ENCODE peak calls at places on chromosomes 7 and 10, in eight cellular contexts. D is tibial artery, C is IMR-90, T is GM12865, P is sigmoid colon, L is lower lobe of right lung, Z is A549, J is H9. G is an unnamed sample.

GRCh38 chr10:22682237-22683192 is 31.9 kb downstream of the PIP4K2A start:
- DNase-seq in D (no peak), C (peak), T (peak), P (no peak), L (peak), Z (peak), J (no peak), G (peak)

GRCh38 chr7:133910761-133911160 is 216.4 kb upstream of the LRGUK start:
- DNase-seq in D (no peak), C (no peak), T (no peak), P (no peak), L (no peak), Z (no peak), J (no peak), G (no peak)

GRCh38 chr7:103343758-103344452 is 662 bp downstream of the DNAJC2 start:
- DNase-seq in D (no peak), C (peak), T (peak), P (peak), L (peak), Z (peak), J (no peak), G (peak)

GRCh38 chr10:125273023-125273422 is 112.7 kb upstream of the CTBP2 start:
- DNase-seq in D (no peak), C (no peak), T (no peak), P (no peak), L (no peak), Z (no peak), J (no peak), G (no peak)

GRCh38 chr7:150800576-150801241 is at the start of gene TMEM176A:
- DNase-seq in D (no peak), C (no peak), T (no peak), P (no peak), L (no peak), Z (no peak), J (no peak), G (peak)

GRCh38 chr10:23406409-23406808 is 32.5 kb upstream of the OTUD1 start:
- DNase-seq in D (no peak), C (no peak), T (no peak), P (no peak), L (no peak), Z (no peak), J (no peak), G (no peak)

GRCh38 chr10:132980426-132981172 is 38.2 kb upstream of the CFAP46 start:
- DNase-seq in D (no peak), C (no peak), T (no peak), P (no peak), L (peak), Z (no peak), J (no peak), G (no peak)

GRCh38 chr7:106062521-106062931 is 49.6 kb downstream of the SYPL1 start:
- DNase-seq in D (no peak), C (no peak), T (peak), P (no peak), L (no peak), Z (no peak), J (no peak), G (no peak)

GRCh38 chr7:128166603-128167315 is 74.3 kb upstream of the LEP start:
- DNase-seq in D (no peak), C (no peak), T (no peak), P (no peak), L (no peak), Z (no peak), J (peak), G (no peak)

GRCh38 chr10:22712959-22713852 is 1.2 kb downstream of the PIP4K2A start:
- DNase-seq in D (no peak), C (peak), T (peak), P (no peak), L (peak), Z (no peak), J (peak), G (peak)

GRCh38 chr7:155907450-155908177 is 95.4 kb upstream of the SHH start:
- DNase-seq in D (no peak), C (no peak), T (no peak), P (no peak), L (no peak), Z (no peak), J (no peak), G (no peak)

GRCh38 chr7:28203498-28204240 is 23.1 kb upstream of the JAZF1 start:
- DNase-seq in D (no peak), C (no peak), T (no peak), P (no peak), L (no peak), Z (no peak), J (no peak), G (no peak)

GRCh38 chr10:8444630-8445029 is 390.1 kb downstream of the GATA3 start:
- DNase-seq in D (no peak), C (no peak), T (no peak), P (no peak), L (no peak), Z (no peak), J (peak), G (peak)

GRCh38 chr10:21329995-21330627 is 195.4 kb downstream of the SKIDA1 start:
- DNase-seq in D (no peak), C (peak), T (no peak), P (no peak), L (no peak), Z (peak), J (no peak), G (no peak)

GRCh38 chr7:69932034-69932628 is 333.9 kb downstream of the AUTS2 start:
- DNase-seq in D (no peak), C (peak), T (peak), P (no peak), L (no peak), Z (peak), J (no peak), G (no peak)

GRCh38 chr7:151925446-151926335 is 30.6 kb upstream of the GALNTL5 start:
- DNase-seq in D (peak), C (no peak), T (peak), P (peak), L (peak), Z (no peak), J (no peak), G (peak)

GRCh38 chr10:15369642-15370211 is 1.4 kb downstream of the FAM171A1 start:
- DNase-seq in D (no peak), C (no peak), T (no peak), P (no peak), L (no peak), Z (no peak), J (peak), G (no peak)

GRCh38 chr10:15370212-15370740 is 813 bp downstream of the FAM171A1 start:
- DNase-seq in D (no peak), C (peak), T (peak), P (peak), L (no peak), Z (no peak), J (no peak), G (peak)

GRCh38 chr10:15373199-15373598 is 2.1 kb upstream of the FAM171A1 start:
- DNase-seq in D (no peak), C (no peak), T (no peak), P (no peak), L (no peak), Z (no peak), J (no peak), G (no peak)

GRCh38 chr10:15368456-15368855 is 2.6 kb downstream of the FAM171A1 start:
- DNase-seq in D (no peak), C (no peak), T (no peak), P (no peak), L (no peak), Z (no peak), J (no peak), G (no peak)

DNA sequence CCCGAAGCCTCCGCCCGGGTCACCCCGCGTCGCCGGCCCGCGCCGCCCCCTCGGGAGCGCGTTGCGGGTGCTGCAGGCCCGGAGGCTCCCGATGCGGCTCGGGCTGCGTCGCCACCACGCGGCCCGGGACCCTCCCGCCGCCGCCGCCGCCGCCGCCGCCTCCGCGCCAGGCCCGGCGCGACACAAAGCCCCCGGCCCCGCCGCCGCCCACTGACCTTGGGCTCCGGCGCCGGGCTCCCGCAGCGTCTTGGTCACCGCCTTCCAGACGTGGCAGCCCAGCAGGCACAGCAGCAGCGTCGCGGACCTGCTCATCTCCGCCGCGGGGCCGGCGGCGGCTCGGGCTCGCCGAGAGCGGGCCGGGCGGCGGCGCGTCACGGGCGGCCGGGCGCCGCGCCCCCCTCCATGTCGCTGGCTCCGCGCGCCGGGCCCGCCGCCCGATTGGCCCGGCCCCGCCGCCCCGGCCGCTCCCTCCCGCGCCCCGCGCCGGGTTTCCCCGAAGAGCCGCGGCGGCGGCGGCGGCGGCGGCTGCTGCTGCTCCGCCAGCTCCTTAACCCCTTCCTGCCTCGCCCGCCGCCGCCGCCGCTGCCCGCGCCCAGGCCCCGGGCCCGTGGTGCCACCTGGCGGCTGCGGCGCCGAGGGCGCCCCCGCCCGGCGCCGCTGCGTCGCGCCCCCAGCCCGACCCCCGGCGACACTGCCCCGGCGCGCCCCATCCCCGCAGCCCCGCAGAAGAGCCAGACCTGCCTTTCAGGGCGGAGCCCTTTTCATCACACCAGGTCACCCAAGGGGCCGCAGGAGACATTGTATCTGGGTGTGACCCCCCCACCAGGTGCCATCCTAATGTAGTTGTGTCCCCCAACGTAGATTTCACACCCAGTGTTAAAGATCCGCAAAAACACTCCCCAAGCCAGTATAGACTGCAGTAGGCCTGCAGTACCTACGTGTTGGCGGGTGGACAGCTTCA is at the start of gene FAM171A1:
- DNase-seq in D (no peak), C (peak), T (peak), P (peak), L (peak), Z (peak), J (peak), G (peak)
- TF ChIP-seq CTCF in D (peak), C (peak), T (peak), P (no peak), L (no peak), Z (peak), J (no peak), G (no peak)

GRCh38 chr7:125316451-125316850 is 386.8 kb upstream of the POT1 start:
- DNase-seq in D (no peak), C (no peak), T (peak), P (no peak), L (no peak), Z (peak), J (peak), G (no peak)
- TF ChIP-seq CTCF in D (no peak), C (no peak), T (no peak), P (no peak), L (no peak), Z (no peak), J (peak), G (no peak)

GRCh38 chr10:127354992-127355391 is 158.6 kb upstream of the INSYN2A start:
- DNase-seq in D (no peak), C (no peak), T (no peak), P (no peak), L (no peak), Z (no peak), J (no peak), G (no peak)
- TF ChIP-seq CTCF in D (peak), C (no peak), T (no peak), P (no peak), L (peak), Z (peak), J (peak), G (no peak)

GRCh38 chr7:100705341-100705752 is 574 bp upstream of the POP7 start:
- DNase-seq in D (peak), C (peak), T (peak), P (peak), L (peak), Z (peak), J (peak), G (peak)
- TF ChIP-seq CTCF in D (peak), C (peak), T (peak), P (peak), L (peak), Z (peak), J (peak), G (peak)

DNA sequence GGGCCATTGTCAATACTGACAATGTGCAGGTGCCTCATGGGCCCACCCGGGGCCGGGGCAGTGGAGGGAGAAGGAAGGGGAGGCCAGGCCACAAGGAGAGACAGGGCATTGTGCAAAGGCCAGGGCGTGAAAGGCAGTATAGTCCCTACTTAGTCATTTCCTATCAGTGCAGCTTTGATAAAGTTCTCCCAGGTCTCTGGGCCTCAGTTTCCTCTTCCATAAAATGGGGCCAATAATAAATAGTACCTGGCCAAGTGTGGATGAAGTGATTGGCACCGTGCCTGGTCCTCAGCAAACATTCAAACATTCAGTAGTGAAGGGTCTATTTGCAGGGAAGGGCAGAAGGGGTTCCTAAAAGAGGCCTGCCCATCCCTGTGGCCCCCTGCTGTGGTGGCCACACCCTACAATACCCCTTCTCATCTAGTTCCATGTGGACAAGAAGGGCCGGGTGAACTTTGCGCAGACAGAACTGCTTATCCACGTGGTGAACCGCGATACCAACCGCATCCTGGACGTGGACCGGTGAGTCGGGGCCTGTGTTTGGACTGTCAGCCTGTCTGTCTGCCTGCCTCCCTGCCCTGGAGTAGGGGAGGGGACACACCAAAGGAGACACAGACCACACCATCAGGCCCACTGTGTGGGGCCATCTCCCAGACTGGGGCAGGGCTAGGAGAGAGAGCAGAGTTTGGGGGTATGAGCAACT is 36.9 kb upstream of the VSIR start:
- DNase-seq in D (no peak), C (no peak), T (no peak), P (no peak), L (no peak), Z (no peak), J (no peak), G (no peak)
- TF ChIP-seq CTCF in D (no peak), C (no peak), T (no peak), P (no peak), L (no peak), Z (no peak), J (no peak), G (no peak)